ENCODE peak calls at places on chromosomes 11 and 22, in four cellular contexts. One of them, this sample, is unnamed.

GRCh38 chr11:45217991-45218390 is 68.2 kb downstream of the SYT13 start:
- DNase-seq in adrenal gland: no peak
- DNase-seq in activated CD4-positive, alpha-beta T cell treated with anti-CD3 and anti-CD28 coated beads, Interleukin-2, amount 50 U/mL, for 1 hour: no peak
- DNase-seq in retina: no peak
- DNase-seq in this sample: no peak

GRCh38 chr11:44611687-44612437 is 46.4 kb downstream of the CD82 start:
- DNase-seq in retina: no peak
- DNase-seq in activated CD4-positive, alpha-beta T cell treated with anti-CD3 and anti-CD28 coated beads, Interleukin-2, amount 50 U/mL, for 1 hour: peak; percentile 64
- DNase-seq in adrenal gland: no peak
- DNase-seq in this sample: peak; percentile 36

GRCh38 chr11:47204633-47204989 is 10.2 kb upstream of the DDB2 start:
- DNase-seq in retina: no peak
- DNase-seq in adrenal gland: no peak
- DNase-seq in activated CD4-positive, alpha-beta T cell treated with anti-CD3 and anti-CD28 coated beads, Interleukin-2, amount 50 U/mL, for 1 hour: no peak
- DNase-seq in this sample: no peak

GRCh38 chr22:17576475-17576874 is 13.2 kb downstream of the SLC25A18 start:
- DNase-seq in adrenal gland: no peak
- DNase-seq in retina: no peak
- DNase-seq in activated CD4-positive, alpha-beta T cell treated with anti-CD3 and anti-CD28 coated beads, Interleukin-2, amount 50 U/mL, for 1 hour: no peak
- DNase-seq in this sample: no peak

GRCh38 chr11:75716659-75717058 is 979 bp upstream of the MOGAT2 start:
- DNase-seq in adrenal gland: no peak
- DNase-seq in retina: no peak
- DNase-seq in activated CD4-positive, alpha-beta T cell treated with anti-CD3 and anti-CD28 coated beads, Interleukin-2, amount 50 U/mL, for 1 hour: no peak
- DNase-seq in this sample: no peak

GRCh38 chr11:58394195-58394594 is 12.5 kb downstream of the OR5B3 start:
- DNase-seq in retina: no peak
- DNase-seq in activated CD4-positive, alpha-beta T cell treated with anti-CD3 and anti-CD28 coated beads, Interleukin-2, amount 50 U/mL, for 1 hour: no peak
- DNase-seq in adrenal gland: no peak
- DNase-seq in this sample: no peak

GRCh38 chr22:22546490-22546889 is 12.6 kb downstream of the PRAME start:
- DNase-seq in activated CD4-positive, alpha-beta T cell treated with anti-CD3 and anti-CD28 coated beads, Interleukin-2, amount 50 U/mL, for 1 hour: no peak
- DNase-seq in retina: no peak
- DNase-seq in adrenal gland: no peak
- DNase-seq in this sample: no peak

GRCh38 chr22:27998511-27999410 is 79.7 kb upstream of the PITPNB start:
- DNase-seq in activated CD4-positive, alpha-beta T cell treated with anti-CD3 and anti-CD28 coated beads, Interleukin-2, amount 50 U/mL, for 1 hour: no peak
- DNase-seq in retina: no peak
- DNase-seq in adrenal gland: no peak
- DNase-seq in this sample: peak; percentile 12

GRCh38 chr22:45866398-45867117 is 110.4 kb downstream of the WNT7B start:
- DNase-seq in retina: peak; percentile 69
- DNase-seq in adrenal gland: peak; percentile 13
- DNase-seq in activated CD4-positive, alpha-beta T cell treated with anti-CD3 and anti-CD28 coated beads, Interleukin-2, amount 50 U/mL, for 1 hour: no peak
- DNase-seq in this sample: no peak

GRCh38 chr11:75499423-75500305 is 26.1 kb downstream of the GDPD5 start:
- DNase-seq in retina: no peak
- DNase-seq in activated CD4-positive, alpha-beta T cell treated with anti-CD3 and anti-CD28 coated beads, Interleukin-2, amount 50 U/mL, for 1 hour: no peak
- DNase-seq in adrenal gland: peak; percentile 35
- DNase-seq in this sample: peak; percentile 38

GRCh38 chr11:102111787-102112653 is 1.8 kb downstream of the YAP1 start:
- DNase-seq in adrenal gland: no peak
- DNase-seq in retina: peak; percentile 28
- DNase-seq in activated CD4-positive, alpha-beta T cell treated with anti-CD3 and anti-CD28 coated beads, Interleukin-2, amount 50 U/mL, for 1 hour: peak; percentile 18
- DNase-seq in this sample: no peak

GRCh38 chr11:19253149-19253540 is 12.4 kb upstream of the E2F8 start:
- DNase-seq in retina: no peak
- DNase-seq in activated CD4-positive, alpha-beta T cell treated with anti-CD3 and anti-CD28 coated beads, Interleukin-2, amount 50 U/mL, for 1 hour: no peak
- DNase-seq in adrenal gland: no peak
- DNase-seq in this sample: no peak

GRCh38 chr11:65869643-65870306 is 2.8 kb downstream of the EFEMP2 start:
- DNase-seq in retina: no peak
- DNase-seq in activated CD4-positive, alpha-beta T cell treated with anti-CD3 and anti-CD28 coated beads, Interleukin-2, amount 50 U/mL, for 1 hour: no peak
- DNase-seq in adrenal gland: no peak
- DNase-seq in this sample: peak; percentile 15

GRCh38 chr11:70303070-70303469 is 32.6 kb downstream of the PPFIA1 start:
- DNase-seq in retina: no peak
- DNase-seq in activated CD4-positive, alpha-beta T cell treated with anti-CD3 and anti-CD28 coated beads, Interleukin-2, amount 50 U/mL, for 1 hour: no peak
- DNase-seq in adrenal gland: peak; percentile 66
- DNase-seq in this sample: no peak

GRCh38 chr11:122812612-122813011 is 25.7 kb upstream of the CRTAM start:
- DNase-seq in activated CD4-positive, alpha-beta T cell treated with anti-CD3 and anti-CD28 coated beads, Interleukin-2, amount 50 U/mL, for 1 hour: no peak
- DNase-seq in adrenal gland: no peak
- DNase-seq in retina: no peak
- DNase-seq in this sample: no peak

GRCh38 chr11:73321342-73322110 is 13.4 kb downstream of the ARHGEF17 start:
- DNase-seq in activated CD4-positive, alpha-beta T cell treated with anti-CD3 and anti-CD28 coated beads, Interleukin-2, amount 50 U/mL, for 1 hour: no peak
- DNase-seq in adrenal gland: no peak
- DNase-seq in retina: no peak
- DNase-seq in this sample: peak; percentile 75

GRCh38 chr11:57668467-57668890 is 565 bp downstream of the ZDHHC5 start:
- DNase-seq in retina: no peak
- DNase-seq in adrenal gland: no peak
- DNase-seq in activated CD4-positive, alpha-beta T cell treated with anti-CD3 and anti-CD28 coated beads, Interleukin-2, amount 50 U/mL, for 1 hour: peak; percentile 26
- DNase-seq in this sample: no peak

GRCh38 chr11:127106142-127106541 is 105.6 kb upstream of the KIRREL3 start:
- DNase-seq in retina: peak; percentile 56
- DNase-seq in activated CD4-positive, alpha-beta T cell treated with anti-CD3 and anti-CD28 coated beads, Interleukin-2, amount 50 U/mL, for 1 hour: no peak
- DNase-seq in adrenal gland: no peak
- DNase-seq in this sample: no peak

This sample was measured in left ventricle myocardium inferior.